ENCODE peak calls at places on chromosomes 16 and 17, in six cellular contexts. L is Peyer's patch, S is PC-3, Y is AG04450, M is hepatocyte, P is A549. V is an unnamed sample.
A peak's percentile ranks its signal among the peaks of the same experiment; 100 is the strongest.

GRCh38 chr17:80092959-80093358 is 8.4 kb upstream of the GAA start:
- DNase-seq in L (no peak), S (no peak), Y (no peak), M (no peak), P (no peak), V (no peak)

GRCh38 chr16:49168146-49168545 is 113.5 kb downstream of the CBLN1 start:
- DNase-seq in L (no peak), S (no peak), Y (no peak), M (peak; percentile 27), P (no peak), V (no peak)

GRCh38 chr17:14078027-14078426 is 8.7 kb downstream of the COX10 start:
- DNase-seq in L (no peak), S (no peak), Y (no peak), M (no peak), P (no peak), V (no peak)

GRCh38 chr17:65163990-65164495 is 26.9 kb downstream of the RGS9 start:
- DNase-seq in L (no peak), S (peak; percentile 80), Y (no peak), M (peak; percentile 44), P (peak; percentile 70), V (no peak)

GRCh38 chr17:80105762-80106161 is 4.4 kb downstream of the GAA start:
- DNase-seq in L (no peak), S (no peak), Y (no peak), M (no peak), P (no peak), V (no peak)

GRCh38 chr16:89115216-89115949 is 21.7 kb downstream of the ACSF3 start:
- DNase-seq in L (peak; percentile 98), S (no peak), Y (no peak), M (no peak), P (no peak), V (peak; percentile 80)

GRCh38 chr17:69179227-69179952 is 37.7 kb upstream of the ABCA6 start:
- DNase-seq in L (no peak), S (no peak), Y (no peak), M (peak; percentile 11), P (peak; percentile 6), V (no peak)

GRCh38 chr17:40311575-40311974 is 2.6 kb downstream of the RARA start:
- DNase-seq in L (no peak), S (peak; percentile 70), Y (no peak), M (no peak), P (no peak), V (peak; percentile 21)

GRCh38 chr17:6138761-6139446 is 68.7 kb downstream of the WSCD1 start:
- DNase-seq in L (no peak), S (no peak), Y (no peak), M (no peak), P (no peak), V (no peak)

GRCh38 chr16:15055141-15056053 is 477 bp downstream of the NTAN1 start:
- DNase-seq in L (peak; percentile 77), S (peak; percentile 9), Y (no peak), M (peak; percentile 18), P (peak; percentile 19), V (peak; percentile 62)
- H3K27ac ChIP-seq in L (peak overlapping the region; percentile 73), S (no peak overlapping the region), Y (no peak overlapping the region), M (peak overlapping the region; percentile 26), P (peak overlapping the region; percentile 85), V (peak overlapping the region; percentile 68)

DNA sequence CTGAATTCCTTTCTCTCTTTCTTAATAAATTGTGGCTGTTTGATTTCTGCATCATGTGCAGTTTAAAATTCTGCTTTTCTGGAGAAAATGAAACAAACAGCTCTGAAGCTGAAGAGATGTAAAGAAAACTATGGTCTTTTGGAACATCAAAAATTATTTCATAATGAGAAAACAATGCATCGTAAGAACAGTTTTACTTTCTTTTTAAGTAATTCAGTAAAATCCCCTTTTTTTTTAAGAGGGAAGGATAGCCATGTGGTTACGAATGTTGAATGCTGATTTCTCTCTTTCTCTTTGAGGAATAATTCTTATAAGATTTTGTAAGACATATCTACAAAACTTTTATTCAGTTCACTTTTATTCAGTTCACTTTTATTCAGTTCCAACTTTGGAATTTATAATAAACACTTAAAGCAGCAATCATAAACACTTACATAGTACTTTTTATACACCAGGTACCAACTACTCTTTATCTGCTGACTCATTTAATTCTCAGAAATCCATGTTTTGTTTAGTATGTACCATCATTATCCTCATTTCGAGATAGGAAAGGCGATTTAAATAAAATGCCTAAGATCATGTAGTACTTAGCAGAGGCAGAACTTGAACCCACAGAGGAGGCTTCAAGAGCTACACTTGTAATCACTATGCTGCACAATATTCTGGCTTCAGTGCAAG is 26.6 kb downstream of the CNTNAP4 start:
- DNase-seq in L (no peak), S (no peak), Y (no peak), M (no peak), P (no peak), V (no peak)
- H3K27ac ChIP-seq in L (no peak overlapping the region), S (no peak overlapping the region), Y (no peak overlapping the region), M (no peak overlapping the region), P (no peak overlapping the region), V (no peak overlapping the region)

DNA sequence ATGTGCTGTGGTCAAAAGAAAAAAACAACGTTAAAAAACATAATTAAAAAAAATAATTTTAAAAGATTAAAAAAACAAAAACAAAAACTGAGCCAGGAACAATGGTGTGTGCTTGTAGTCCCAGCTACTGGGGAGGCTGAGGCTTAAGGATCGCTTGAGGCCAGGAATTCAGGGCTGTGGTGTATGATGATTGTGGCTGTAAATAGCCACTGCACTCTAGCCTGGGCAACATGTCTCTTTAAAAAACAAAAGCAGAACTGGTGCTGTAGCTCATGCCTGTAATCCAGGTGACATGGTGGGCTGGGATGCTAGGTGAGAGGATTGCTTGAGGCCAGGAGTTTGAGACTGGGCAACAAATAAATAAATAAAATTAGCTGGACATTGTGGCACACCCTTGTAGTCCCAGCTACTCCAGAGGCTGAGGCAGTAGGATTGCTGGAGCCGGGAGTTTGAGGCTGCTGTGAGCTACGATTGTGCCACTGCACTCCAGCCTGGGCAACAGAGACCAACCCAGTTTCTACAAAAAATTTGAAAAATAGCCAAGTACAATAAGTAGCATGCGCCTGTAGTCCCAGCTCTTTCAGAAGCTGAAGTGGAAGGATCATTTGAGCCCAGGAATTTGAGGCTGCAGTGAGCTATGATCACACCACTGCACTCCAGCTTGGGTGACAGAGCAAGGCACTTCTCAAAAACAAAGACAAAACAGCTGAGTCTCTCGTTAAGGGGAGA is 43.6 kb downstream of the NFATC3 start:
- DNase-seq in L (no peak), S (peak; percentile 15), Y (no peak), M (no peak), P (no peak), V (no peak)
- H3K27ac ChIP-seq in L (no peak overlapping the region), S (peak overlapping the region; percentile 66), Y (no peak overlapping the region), M (no peak overlapping the region), P (no peak overlapping the region), V (no peak overlapping the region)

GRCh38 chr16:86662740-86663139 is 84.4 kb downstream of the FOXL1 start:
- DNase-seq in L (no peak), S (no peak), Y (no peak), M (no peak), P (no peak), V (no peak)

GRCh38 chr16:86665929-86666328 is 87.6 kb downstream of the FOXL1 start:
- DNase-seq in L (no peak), S (no peak), Y (no peak), M (no peak), P (no peak), V (no peak)

GRCh38 chr16:86665319-86665675 is 86.9 kb downstream of the FOXL1 start:
- DNase-seq in L (no peak), S (peak; percentile 76), Y (peak; percentile 41), M (no peak), P (peak; percentile 81), V (no peak)

GRCh38 chr16:86663691-86664517 is 85.6 kb downstream of the FOXL1 start:
- DNase-seq in L (no peak), S (peak; percentile 4), Y (no peak), M (no peak), P (peak; percentile 8), V (no peak)

DNA sequence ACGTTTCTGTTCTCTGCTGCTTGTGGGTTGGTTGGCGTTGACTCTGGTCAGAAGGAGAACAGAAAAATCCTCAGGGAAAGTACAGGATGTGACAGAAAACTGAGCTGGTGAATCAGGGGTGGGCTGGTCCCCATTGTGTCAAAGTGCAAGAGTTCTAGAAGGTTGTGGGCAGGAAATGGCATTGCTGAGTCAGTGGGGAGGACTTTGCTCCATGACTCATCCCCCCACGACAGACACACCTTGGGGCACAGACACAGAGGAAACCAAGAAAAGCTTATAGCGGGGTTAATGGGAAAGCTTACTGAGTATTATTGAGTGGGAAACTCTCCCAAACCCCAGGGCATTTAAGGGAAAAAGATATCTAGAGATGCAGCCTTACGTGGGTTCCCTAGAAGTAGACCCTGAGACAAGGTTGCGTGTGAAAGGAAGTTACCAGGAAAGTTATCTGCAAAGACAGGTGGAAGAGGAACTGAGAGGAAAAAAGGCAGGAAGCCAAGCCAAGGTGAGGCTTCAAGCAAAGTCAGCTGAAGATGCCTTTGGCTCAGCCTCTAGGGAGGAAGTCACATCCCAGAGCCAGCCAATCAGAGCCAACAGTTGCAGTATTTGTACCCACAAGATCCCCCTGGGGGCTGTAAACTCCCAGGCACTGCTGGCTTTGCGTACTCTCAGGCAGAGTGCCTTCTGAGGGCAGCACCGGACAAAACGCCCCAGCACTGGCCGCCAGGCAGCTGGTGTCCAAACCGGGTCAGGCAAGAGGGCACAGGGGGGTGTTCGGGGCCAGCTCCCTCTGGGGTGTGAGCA is 86.4 kb downstream of the FOXL1 start:
- DNase-seq in L (no peak), S (peak; percentile 91), Y (peak; percentile 81), M (peak; percentile 80), P (peak; percentile 95), V (no peak)
- H3K27ac ChIP-seq in L (peak overlapping the region; percentile 78), S (peak overlapping the region; percentile 99), Y (peak overlapping the region; percentile 89), M (peak overlapping the region; percentile 99), P (peak overlapping the region; percentile 95), V (no peak overlapping the region)

GRCh38 chr17:42843358-42843934 is 934 bp upstream of the AOC2 start:
- DNase-seq in L (no peak), S (peak; percentile 63), Y (peak; percentile 48), M (peak; percentile 80), P (peak; percentile 82), V (no peak)
- H3K27ac ChIP-seq in L (no peak overlapping the region), S (no peak overlapping the region), Y (no peak overlapping the region), M (no peak overlapping the region), P (no peak overlapping the region), V (no peak overlapping the region)

GRCh38 chr16:10597184-10597583 is 16.8 kb upstream of the EMP2 start:
- DNase-seq in L (no peak), S (no peak), Y (no peak), M (no peak), P (no peak), V (no peak)

GRCh38 chr16:10590342-10590741 is 9.9 kb upstream of the EMP2 start:
- DNase-seq in L (no peak), S (peak; percentile 25), Y (no peak), M (no peak), P (no peak), V (no peak)

GRCh38 chr16:10598157-10598556 is 17.8 kb upstream of the EMP2 start:
- DNase-seq in L (no peak), S (peak; percentile 20), Y (no peak), M (no peak), P (no peak), V (no peak)

GRCh38 chr16:10592611-10593010 is 12.2 kb upstream of the EMP2 start:
- DNase-seq in L (no peak), S (no peak), Y (no peak), M (no peak), P (no peak), V (no peak)

GRCh38 chr16:10594312-10594950 is 14.0 kb upstream of the EMP2 start:
- DNase-seq in L (no peak), S (peak; percentile 71), Y (no peak), M (no peak), P (no peak), V (no peak)
- H3K27ac ChIP-seq in L (no peak overlapping the region), S (peak overlapping the region; percentile 34), Y (no peak overlapping the region), M (no peak overlapping the region), P (no peak overlapping the region), V (no peak overlapping the region)

GRCh38 chr17:57357392-57357784 is 101.1 kb downstream of the MSI2 start:
- DNase-seq in L (peak; percentile 25), S (peak; percentile 67), Y (no peak), M (peak; percentile 23), P (no peak), V (no peak)
- H3K27ac ChIP-seq in L (peak overlapping the region; percentile 9), S (peak overlapping the region; percentile 89), Y (no peak overlapping the region), M (peak overlapping the region; percentile 84), P (no peak overlapping the region), V (no peak overlapping the region)

V was measured in CD8-positive, alpha-beta T cell.